ENCODE peak calls at places on chromosomes 2 and 18, in six cellular contexts. C is A549, T is esophagus squamous epithelium, P is body of pancreas, G is sigmoid colon, M is HepG2. D is an unnamed sample.
A peak's percentile ranks its signal among the peaks of the same experiment; 100 is the strongest.

GRCh38 chr2:230935132-230935435 is 10.0 kb upstream of the GPR55 start:
- DNase-seq in M (no peak), C (no peak), G (no peak), T (no peak), P (no peak), D (no peak)

GRCh38 chr2:21256006-21256405 is 132.2 kb downstream of the TDRD15 start:
- DNase-seq in P (peak; percentile 73), C (peak; percentile 22), G (no peak), M (no peak), T (peak; percentile 6), D (peak; percentile 67)

GRCh38 chr2:224938670-224939309 is 103.5 kb downstream of the DOCK10 start:
- DNase-seq in C (no peak), P (no peak), T (no peak), G (no peak), M (no peak), D (no peak)

GRCh38 chr2:125405816-125406215 is 1250.1 kb upstream of the GYPC start:
- DNase-seq in M (peak; percentile 9), C (peak; percentile 82), P (no peak), G (no peak), T (no peak), D (no peak)

GRCh38 chr2:162041465-162041864 is 32.5 kb downstream of the DPP4 start:
- DNase-seq in M (no peak), P (no peak), C (no peak), T (no peak), G (no peak), D (no peak)

GRCh38 chr2:88729061-88729745 is 37.7 kb downstream of the RPIA start:
- DNase-seq in T (no peak), M (no peak), C (no peak), G (no peak), P (no peak), D (no peak)

GRCh38 chr2:58304843-58305242 is 63.7 kb upstream of the FANCL start:
- DNase-seq in M (no peak), G (no peak), T (no peak), C (no peak), P (no peak), D (no peak)

GRCh38 chr18:62781893-62782292 is 66.6 kb downstream of the PHLPP1 start:
- DNase-seq in C (peak; percentile 62), T (no peak), P (peak; percentile 7), M (peak; percentile 29), G (peak; percentile 69), D (peak; percentile 88)

GRCh38 chr2:237177986-237178385 is 92.3 kb downstream of the COPS8 start:
- DNase-seq in C (no peak), P (no peak), T (no peak), G (peak; percentile 48), M (no peak), D (no peak)

GRCh38 chr18:3075491-3075890 is 62.5 kb upstream of the LPIN2 start:
- DNase-seq in M (no peak), P (no peak), G (no peak), C (no peak), T (no peak), D (no peak)

GRCh38 chr2:3192920-3193319 is 184.7 kb downstream of the EIPR1 start:
- DNase-seq in G (no peak), T (no peak), P (no peak), C (no peak), M (no peak), D (no peak)

GRCh38 chr2:65530547-65531320 is 98.3 kb upstream of the SPRED2 start:
- DNase-seq in T (no peak), M (no peak), G (no peak), C (no peak), P (no peak), D (no peak)

GRCh38 chr2:174663572-174663971 is 66.0 kb upstream of the WIPF1 start:
- DNase-seq in M (no peak), P (no peak), G (peak; percentile 71), C (no peak), T (no peak), D (no peak)

GRCh38 chr2:11598228-11598731 is 64.4 kb downstream of the GREB1 start:
- DNase-seq in C (no peak), T (no peak), G (peak; percentile 14), M (no peak), P (no peak), D (no peak)

GRCh38 chr2:197079414-197079813 is 152.9 kb upstream of the PGAP1 start:
- DNase-seq in P (no peak), G (no peak), C (no peak), M (no peak), T (no peak), D (no peak)

GRCh38 chr2:27559228-27559627 is 23.6 kb upstream of the ZNF512 start:
- DNase-seq in T (no peak), C (no peak), P (no peak), M (no peak), G (no peak), D (no peak)

GRCh38 chr2:73260338-73260984 is 23.8 kb downstream of the FBXO41 start:
- DNase-seq in T (no peak), M (peak; percentile 72), C (peak; percentile 76), P (peak; percentile 65), G (no peak), D (peak; percentile 81)

DNA sequence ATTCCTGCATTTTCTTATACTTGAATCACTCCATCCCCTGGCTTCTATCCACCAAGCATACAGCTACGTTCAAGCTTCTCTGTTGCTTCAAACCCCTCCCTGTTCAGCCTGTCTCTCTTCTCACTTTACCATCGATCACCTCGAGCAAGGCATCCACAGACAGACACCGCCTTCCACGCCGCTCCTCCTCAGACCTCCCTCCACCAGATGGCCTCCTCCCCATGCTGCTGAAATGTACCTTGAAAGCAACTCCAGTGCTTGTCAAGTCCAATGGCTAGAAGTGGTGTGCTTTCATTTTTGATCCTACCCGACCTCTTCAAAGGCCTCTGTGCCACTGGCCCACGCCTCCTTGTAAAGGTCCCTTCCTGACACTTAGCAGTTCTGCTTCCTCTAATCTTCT is 131.3 kb upstream of the ACAA2 start:
- DNase-seq in P (peak; percentile 6), C (peak; percentile 10), G (peak; percentile 69), M (no peak), T (no peak), D (peak; percentile 80)
- TF ChIP-seq CTCF in P (no peak), C (peak; percentile 5), G (peak; percentile 15), M (peak; percentile 39), T (no peak), D (no peak)

DNA sequence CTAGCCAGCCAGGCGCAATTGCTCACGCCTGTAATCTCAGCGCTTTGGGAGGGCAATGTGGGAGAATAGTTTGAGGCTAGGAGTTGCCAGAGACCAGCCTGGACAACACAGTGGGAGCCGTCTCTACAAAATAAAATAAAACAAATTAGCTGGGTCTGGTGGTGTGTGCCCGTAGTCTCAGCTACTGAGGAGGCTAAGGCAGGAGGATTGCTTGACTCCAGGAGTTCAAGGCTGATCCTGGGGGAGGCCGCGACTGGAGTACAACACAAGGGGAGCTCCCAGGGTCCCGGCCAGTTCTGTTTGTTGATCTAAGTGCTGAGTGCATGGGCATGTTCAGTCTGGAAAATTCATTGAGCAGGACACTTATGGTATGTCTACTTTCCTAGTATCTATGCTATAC is 2.6 kb downstream of the ST3GAL5 start:
- DNase-seq in T (no peak), G (no peak), C (no peak), P (no peak), M (no peak), D (peak; percentile 82)
- H3K4me3 ChIP-seq in T (no peak overlapping the region), G (no peak overlapping the region), C (no peak overlapping the region), P (no peak overlapping the region), M (no peak overlapping the region), D (no peak overlapping the region)

DNA sequence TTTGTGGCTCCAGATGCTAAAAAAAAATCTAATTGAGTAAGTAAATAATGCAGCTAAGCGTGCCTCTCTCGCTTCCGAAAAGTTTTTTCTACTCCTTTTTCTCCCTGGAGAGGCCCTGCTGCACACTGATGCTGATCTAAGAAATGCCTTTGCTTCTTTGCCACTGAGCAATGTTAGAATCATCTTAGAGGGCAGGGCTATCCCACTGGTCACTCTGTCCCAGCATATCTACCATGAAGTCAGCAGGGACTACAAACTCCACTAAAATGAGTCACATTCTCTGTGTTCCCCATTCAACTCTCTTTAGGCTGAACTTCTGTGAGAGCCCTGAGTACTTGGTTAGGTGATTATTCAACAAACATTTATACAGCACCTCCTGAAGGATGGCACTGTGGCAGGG is 127.5 kb upstream of the LYPD1 start:
- DNase-seq in P (no peak), M (no peak), C (peak; percentile 9), T (no peak), G (no peak), D (no peak)
- TF ChIP-seq POLR2A in P (no peak), M (no peak), C (no peak), T (no peak), G (no peak), D (no peak)

GRCh38 chr2:38486213-38487026 is 109.3 kb upstream of the ATL2 start:
- DNase-seq in P (no peak), T (no peak), C (no peak), M (no peak), G (no peak), D (no peak)

GRCh38 chr2:38484957-38485356 is 107.9 kb upstream of the ATL2 start:
- DNase-seq in P (no peak), T (no peak), G (no peak), C (no peak), M (no peak), D (no peak)

GRCh38 chr2:38487852-38488251 is 110.8 kb upstream of the ATL2 start:
- DNase-seq in P (no peak), G (no peak), T (no peak), C (no peak), M (no peak), D (no peak)

GRCh38 chr2:38483773-38484501 is 106.9 kb upstream of the ATL2 start:
- DNase-seq in G (no peak), C (no peak), P (no peak), T (no peak), M (no peak), D (no peak)

GRCh38 chr2:38485734-38486133 is 108.7 kb upstream of the ATL2 start:
- DNase-seq in C (no peak), P (peak; percentile 7), T (no peak), M (no peak), G (no peak), D (no peak)
- TF ChIP-seq CTCF in C (no peak), P (no peak), T (no peak), M (no peak), G (no peak), D (no peak)

D was measured in lower leg skin.